ENCODE peak calls at places on chromosomes 6 and 20, in eight cellular contexts. X, O, L, Z, H, J, K and V are unnamed samples. For H3K4me1 and H3K9me3, the result is how much of the 10 kb centered on the place peaks cover.

GRCh38 chr6:2249126-2249525 is 3.7 kb upstream of the GMDS start:
- DNase-seq in J (no peak), O (no peak), L (no peak), H (no peak), K (no peak), Z (no peak), X (no peak), V (no peak)

GRCh38 chr20:39773380-39774000 is 811.3 kb downstream of the DHX35 start:
- DNase-seq in O (no peak), X (no peak), J (no peak), L (no peak), Z (no peak), K (no peak), H (no peak), V (no peak)

GRCh38 chr6:136553166-136553787 is 3.1 kb upstream of the MAP7 start:
- DNase-seq in Z (no peak), K (no peak), O (no peak), J (no peak), H (no peak), X (no peak), L (no peak), V (no peak)

GRCh38 chr6:30902709-30903108 is 5.3 kb upstream of the GTF2H4 start:
- DNase-seq in K (no peak), H (no peak), L (no peak), O (no peak), J (no peak), Z (no peak), X (no peak), V (no peak)

GRCh38 chr6:169099411-169100202 is 154.0 kb downstream of the THBS2 start:
- DNase-seq in O (no peak), H (peak), X (no peak), Z (no peak), K (peak), J (no peak), L (no peak), V (no peak)

GRCh38 chr6:18151801-18152200 is 3.1 kb downstream of the TPMT start:
- DNase-seq in K (no peak), J (no peak), Z (no peak), X (no peak), L (no peak), O (no peak), H (no peak), V (no peak)

GRCh38 chr6:41502607-41503434 is 43.4 kb upstream of the FOXP4 start:
- DNase-seq in K (no peak), J (peak), Z (no peak), O (no peak), X (no peak), H (no peak), L (peak), V (peak)

GRCh38 chr6:155782320-155782730 is 326.7 kb upstream of the NOX3 start:
- DNase-seq in K (peak), O (no peak), X (no peak), H (peak), J (no peak), Z (no peak), L (peak), V (no peak)

GRCh38 chr20:23752481-23753193 is 1.9 kb upstream of the CST1 start:
- DNase-seq in O (no peak), X (no peak), H (no peak), Z (no peak), J (no peak), K (no peak), L (no peak), V (no peak)

GRCh38 chr20:57829805-57830514 is 120.1 kb upstream of the PMEPA1 start:
- DNase-seq in Z (no peak), J (no peak), X (no peak), K (no peak), H (no peak), O (no peak), L (no peak), V (no peak)

GRCh38 chr6:131729550-131729949 is 18.7 kb upstream of the CTAGE9 start:
- DNase-seq in X (no peak), H (no peak), K (no peak), O (no peak), J (no peak), Z (no peak), L (no peak), V (no peak)

GRCh38 chr20:31633339-31633914 is 4.3 kb upstream of the COX4I2 start:
- DNase-seq in H (peak), K (no peak), O (no peak), L (no peak), J (peak), X (no peak), Z (no peak), V (no peak)

GRCh38 chr6:79712616-79713015 is 81.5 kb downstream of the SH3BGRL2 start:
- DNase-seq in L (no peak), K (no peak), X (no peak), J (no peak), H (no peak), O (no peak), Z (no peak), V (no peak)

GRCh38 chr20:61437280-61438206 is 185.5 kb downstream of the CDH4 start:
- DNase-seq in O (no peak), L (no peak), H (peak), Z (no peak), J (no peak), X (no peak), K (peak), V (no peak)

GRCh38 chr6:150962436-150962835 is 96.9 kb downstream of the MTHFD1L start:
- DNase-seq in O (no peak), H (no peak), X (no peak), L (no peak), Z (no peak), K (no peak), J (no peak), V (no peak)

GRCh38 chr6:139240161-139241010 is 51.4 kb downstream of the TXLNB start:
- DNase-seq in K (no peak), Z (no peak), X (no peak), L (peak), H (peak), J (no peak), O (peak), V (no peak)

GRCh38 chr6:2450546-2450945 is 205.1 kb upstream of the GMDS start:
- DNase-seq in X (no peak), K (peak), O (no peak), H (no peak), J (no peak), L (peak), Z (no peak), V (no peak)

GRCh38 chr20:64033981-64034493 is 1.9 kb upstream of the C20orf204 start:
- DNase-seq in X (no peak), Z (no peak), O (no peak), L (no peak), J (no peak), H (no peak), K (no peak), V (no peak)

GRCh38 chr20:64035933-64036345 is at the start of gene C20orf204:
- DNase-seq in X (no peak), L (no peak), O (no peak), Z (no peak), H (no peak), J (no peak), K (no peak), V (no peak)

GRCh38 chr20:64037199-64037497 is 1.2 kb downstream of the C20orf204 start:
- DNase-seq in O (no peak), L (no peak), J (no peak), X (no peak), K (no peak), H (no peak), Z (no peak), V (no peak)

GRCh38 chr20:64036346-64037198 is 590 bp downstream of the C20orf204 start:
- DNase-seq in K (no peak), X (no peak), H (peak), J (no peak), L (no peak), O (no peak), Z (no peak), V (no peak)

DNA sequence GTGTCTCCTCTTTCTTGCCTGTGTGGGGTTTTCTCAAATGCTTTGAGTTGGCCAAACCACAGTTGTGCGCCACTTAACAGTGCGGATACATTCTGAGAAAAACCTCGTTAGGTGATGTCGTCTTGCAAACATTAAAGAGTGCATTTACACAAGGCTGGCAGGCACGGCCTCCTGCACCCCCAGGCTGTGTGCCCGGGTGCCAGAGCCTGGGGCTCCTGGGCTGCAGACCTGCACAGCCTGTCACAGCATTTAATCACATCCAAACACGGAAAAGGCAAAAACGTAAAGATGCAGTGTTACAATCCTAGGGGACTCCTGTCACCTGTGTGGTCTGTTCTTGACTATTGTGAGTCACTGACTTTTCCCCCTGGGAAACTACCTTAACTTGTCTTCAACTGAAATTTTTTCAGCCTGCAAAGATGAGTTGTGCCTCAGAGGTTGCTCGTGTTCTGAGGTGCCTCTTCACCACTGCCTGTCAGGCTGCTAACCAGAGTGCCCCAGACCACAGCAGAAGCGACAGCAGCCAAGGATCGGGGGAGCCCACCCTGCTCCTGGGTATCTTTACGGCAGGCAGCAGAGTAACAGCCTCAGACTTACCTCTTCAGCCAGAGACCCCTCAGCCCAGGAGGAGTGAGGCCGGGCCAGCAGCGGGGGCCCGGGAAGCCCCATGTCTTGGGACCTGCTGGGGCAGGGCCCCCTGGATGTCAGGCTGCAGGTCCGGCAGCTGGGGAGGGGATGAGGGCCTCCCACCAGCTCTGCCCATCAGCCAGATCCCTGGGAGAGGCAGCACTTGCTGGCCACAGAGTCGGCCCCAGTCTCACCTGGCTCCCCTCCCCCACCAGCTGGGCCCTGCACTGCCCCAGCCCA is 683 bp upstream of the C20orf204 start:
- DNase-seq in L (no peak), Z (no peak), X (no peak), H (no peak), J (no peak), O (no peak), K (no peak), V (peak)
- H3K4me1 ChIP-seq in L (under half), Z (under half), X (half or more), H (under half), J (under half), O (under half), K (under half), V (under half)

DNA sequence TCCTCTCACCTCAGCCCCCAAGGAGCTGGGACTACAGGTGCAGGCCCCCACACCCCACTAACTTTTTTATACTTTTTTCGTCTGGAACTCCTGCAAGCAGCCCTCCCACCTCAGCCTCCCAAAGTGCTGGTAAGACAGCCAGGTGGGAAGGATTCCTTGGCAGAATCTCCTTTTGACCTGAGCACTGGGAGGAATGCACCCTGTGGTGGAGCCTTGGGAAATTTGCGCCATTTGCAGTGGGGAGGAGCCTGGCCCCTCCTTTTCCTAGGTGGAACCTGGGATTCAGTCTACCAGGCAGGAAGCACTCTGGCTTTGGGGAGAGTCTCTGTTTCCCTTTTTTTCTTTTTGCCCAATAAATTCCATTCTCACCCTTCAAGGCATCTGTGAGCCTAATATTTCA is 2.3 kb upstream of the RNGTT start:
- DNase-seq in K (no peak), J (no peak), L (no peak), X (no peak), O (no peak), Z (no peak), H (no peak), V (no peak)
- H3K9me3 ChIP-seq in K (under half), J (under half), L (under half), X (under half), O (under half), Z (under half), H (under half), V (under half)

GRCh38 chr6:158943380-158944032 is 56.5 kb downstream of the RSPH3 start:
- DNase-seq in H (no peak), J (no peak), X (no peak), O (no peak), Z (no peak), L (no peak), K (no peak), V (no peak)
- H3K4me1 ChIP-seq in H (under half), J (under half), X (under half), O (under half), Z (under half), L (under half), K (under half), V (under half)

GRCh38 chr6:22819209-22819608 is 249.8 kb downstream of the HDGFL1 start:
- DNase-seq in L (no peak), Z (no peak), X (no peak), J (no peak), O (no peak), K (peak), H (no peak), V (no peak)

GRCh38 chr6:22827760-22828159 is 258.4 kb downstream of the HDGFL1 start:
- DNase-seq in X (no peak), L (no peak), Z (no peak), J (no peak), O (no peak), K (no peak), H (peak), V (no peak)

GRCh38 chr6:22825210-22825609 is 255.8 kb downstream of the HDGFL1 start:
- DNase-seq in L (no peak), H (no peak), J (no peak), K (no peak), Z (no peak), X (no peak), O (no peak), V (no peak)

GRCh38 chr6:22826961-22827360 is 257.6 kb downstream of the HDGFL1 start:
- DNase-seq in K (peak), Z (no peak), L (no peak), X (no peak), J (no peak), H (peak), O (no peak), V (no peak)

DNA sequence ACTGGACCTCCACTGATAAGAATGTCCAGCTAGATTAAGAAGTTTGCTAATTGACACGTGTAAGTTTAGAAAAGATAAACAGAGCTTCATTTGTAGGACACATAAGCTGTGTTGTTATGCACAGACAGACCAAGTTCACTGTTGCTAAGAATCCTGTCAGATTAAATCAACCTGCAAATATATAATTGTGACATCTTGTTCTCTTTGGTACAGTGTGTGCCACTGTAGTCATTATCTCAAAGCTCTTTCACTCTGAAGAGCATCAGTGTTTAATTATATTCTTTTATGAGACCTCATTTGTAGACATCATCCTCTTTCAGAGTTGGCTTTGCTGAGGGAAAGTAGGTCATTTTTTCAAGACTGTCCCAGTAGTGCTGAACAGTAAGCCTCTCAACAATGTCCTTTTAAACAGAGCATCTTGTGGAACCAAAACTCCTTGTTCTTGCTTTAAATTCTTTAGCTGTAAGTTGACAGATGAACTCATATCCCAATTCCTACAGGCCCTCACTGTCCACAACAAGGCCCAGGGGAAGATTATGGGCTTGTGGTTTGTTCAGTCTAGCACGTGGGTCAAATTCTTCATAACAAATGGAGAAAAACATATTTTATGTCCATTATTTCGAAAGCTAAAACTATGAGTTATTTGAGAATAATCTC is 252.4 kb downstream of the HDGFL1 start:
- DNase-seq in J (no peak), X (no peak), K (peak), O (no peak), L (no peak), H (peak), Z (no peak), V (no peak)
- H3K9me3 ChIP-seq in J (under half), X (under half), K (under half), O (under half), L (under half), H (under half), Z (under half), V (under half)

DNA sequence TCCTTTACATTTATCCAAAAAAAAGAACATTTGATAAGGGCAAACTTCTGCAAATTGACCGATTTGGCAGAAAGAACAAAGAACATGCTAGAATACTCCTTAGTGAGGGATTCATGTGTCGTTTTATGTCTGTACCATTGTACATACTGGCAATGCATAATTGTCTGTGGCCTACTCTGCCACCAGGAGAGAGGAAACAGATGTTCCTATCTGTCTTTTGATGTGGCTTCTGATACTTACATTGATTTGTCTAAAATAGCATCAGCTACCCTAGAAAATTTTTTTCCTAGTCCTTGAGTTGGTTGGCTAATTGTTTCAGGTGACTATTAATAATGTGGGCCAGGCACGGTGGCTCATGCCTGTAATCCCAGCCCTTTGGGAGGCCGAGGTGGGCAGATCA is 654.1 kb downstream of the KIF16B start:
- DNase-seq in J (no peak), X (no peak), O (no peak), L (no peak), H (no peak), Z (no peak), K (no peak), V (no peak)
- H3K4me1 ChIP-seq in J (under half), X (under half), O (under half), L (under half), H (under half), Z (under half), K (under half), V (under half)

GRCh38 chr20:42276718-42277117 is 658.5 kb upstream of the CHD6 start:
- DNase-seq in K (no peak), Z (no peak), X (no peak), J (no peak), L (no peak), H (no peak), O (no peak), V (no peak)
- H3K9me3 ChIP-seq in K (under half), Z (under half), X (under half), J (under half), L (under half), H (under half), O (under half), V (under half)